ENCODE peak calls at places on chromosomes 4 and X, in ten cellular contexts. G is suprapubic skin, N is BE2C, B is adrenal gland, K is tibial nerve, R is lower lobe of right lung, C is stomach, H is adipocyte, E is fibroblast of lung, O is colonic mucosa. I is an unnamed sample. For H3K36me3, the result is how much of the 10 kb centered on the place peaks cover.

GRCh38 chr4:74539043-74539790 is 94.3 kb downstream of the AREG start:
- DNase-seq in G (no peak), N (no peak), B (no peak), K (no peak), R (no peak), C (no peak), H (no peak), E (no peak), O (no peak), I (no peak)

GRCh38 chr4:1532549-1533395 is 126.5 kb upstream of the NKX1-1 start:
- DNase-seq in G (no peak), N (no peak), B (no peak), K (no peak), R (peak), C (no peak), H (no peak), E (no peak), O (no peak), I (no peak)

GRCh38 chr4:174983128-174983750 is 65.1 kb downstream of the ADAM29 start:
- DNase-seq in G (no peak), N (no peak), B (no peak), K (no peak), R (no peak), C (no peak), H (no peak), E (no peak), O (no peak), I (no peak)

GRCh38 chr4:47930971-47931804 is 16.8 kb upstream of the NFXL1 start:
- DNase-seq in G (no peak), N (peak), B (peak), K (no peak), R (no peak), C (no peak), H (peak), E (peak), O (no peak), I (no peak)

GRCh38 chr4:24657768-24658617 is 73.6 kb upstream of the DHX15 start:
- DNase-seq in G (no peak), N (no peak), B (peak), K (peak), R (peak), C (peak), H (peak), E (peak), O (peak), I (peak)

GRCh38 chrX:104335765-104336164 is 81.0 kb upstream of the ESX1 start:
- DNase-seq in G (no peak), N (no peak), B (no peak), K (no peak), R (no peak), C (no peak), H (peak), E (peak), O (no peak), I (no peak)

GRCh38 chr4:11606078-11606477 is 177.4 kb upstream of the HS3ST1 start:
- DNase-seq in G (no peak), N (no peak), B (no peak), K (no peak), R (no peak), C (no peak), H (no peak), E (no peak), O (no peak), I (no peak)

GRCh38 chr4:147741190-147741788 is 9.4 kb downstream of the ARHGAP10 start:
- DNase-seq in G (no peak), N (no peak), B (no peak), K (no peak), R (no peak), C (no peak), H (peak), E (peak), O (no peak), I (no peak)

GRCh38 chr4:2839060-2839459 is 4.6 kb upstream of the ADD1 start:
- DNase-seq in G (no peak), N (no peak), B (no peak), K (no peak), R (no peak), C (no peak), H (no peak), E (no peak), O (no peak), I (no peak)

GRCh38 chr4:60250657-60251056 is 949.5 kb upstream of the ADGRL3 start:
- DNase-seq in G (no peak), N (no peak), B (no peak), K (no peak), R (no peak), C (no peak), H (no peak), E (no peak), O (no peak), I (no peak)

GRCh38 chr4:102560743-102561341 is 59.7 kb downstream of the NFKB1 start:
- DNase-seq in G (no peak), N (no peak), B (peak), K (no peak), R (no peak), C (no peak), H (no peak), E (no peak), O (no peak), I (no peak)

GRCh38 chr4:53068755-53069154 is 206.6 kb downstream of the RASL11B start:
- DNase-seq in G (no peak), N (no peak), B (peak), K (no peak), R (no peak), C (no peak), H (no peak), E (no peak), O (no peak), I (no peak)

GRCh38 chr4:156615066-156615514 is 356.5 kb downstream of the PDGFC start:
- DNase-seq in G (no peak), N (no peak), B (no peak), K (no peak), R (no peak), C (no peak), H (peak), E (peak), O (no peak), I (peak)

GRCh38 chr4:78517050-78517652 is 34.4 kb upstream of the ANXA3 start:
- DNase-seq in G (no peak), N (no peak), B (no peak), K (no peak), R (no peak), C (no peak), H (peak), E (peak), O (no peak), I (no peak)

GRCh38 chrX:12974217-12974796 is 603 bp upstream of the TMSB4X start:
- DNase-seq in G (peak), N (no peak), B (peak), K (peak), R (peak), C (peak), H (peak), E (peak), O (peak), I (peak)

GRCh38 chr4:5037553-5038551 is 13.4 kb upstream of the STK32B start:
- DNase-seq in G (no peak), N (no peak), B (peak), K (peak), R (no peak), C (no peak), H (peak), E (peak), O (no peak), I (peak)

GRCh38 chr4:39502034-39502658 is 25.1 kb downstream of the UGDH start:
- DNase-seq in G (no peak), N (no peak), B (no peak), K (no peak), R (no peak), C (no peak), H (peak), E (peak), O (no peak), I (no peak)

GRCh38 chr4:5772528-5773270 is 61.7 kb downstream of the EVC start:
- DNase-seq in G (peak), N (no peak), B (peak), K (no peak), R (no peak), C (no peak), H (no peak), E (no peak), O (no peak), I (no peak)

GRCh38 chr4:17265653-17266052 is 246.2 kb downstream of the QDPR start:
- DNase-seq in G (no peak), N (no peak), B (no peak), K (no peak), R (no peak), C (no peak), H (no peak), E (no peak), O (no peak), I (no peak)

GRCh38 chr4:100450449-100450848 is 67.4 kb downstream of the EMCN start:
- DNase-seq in G (no peak), N (no peak), B (no peak), K (no peak), R (no peak), C (no peak), H (no peak), E (no peak), O (no peak), I (no peak)

GRCh38 chr4:168955674-168956073 is 54.4 kb downstream of the CBR4 start:
- DNase-seq in G (no peak), N (no peak), B (no peak), K (no peak), R (no peak), C (no peak), H (peak), E (no peak), O (no peak), I (no peak)

GRCh38 chr4:77911091-77911490 is 48.5 kb downstream of the MRPL1 start:
- DNase-seq in G (no peak), N (no peak), B (no peak), K (no peak), R (no peak), C (no peak), H (no peak), E (peak), O (no peak), I (no peak)

GRCh38 chr4:174120446-174121142 is 162.9 kb downstream of the FBXO8 start:
- DNase-seq in G (no peak), N (peak), B (peak), K (peak), R (no peak), C (no peak), H (peak), E (peak), O (peak), I (peak)

DNA sequence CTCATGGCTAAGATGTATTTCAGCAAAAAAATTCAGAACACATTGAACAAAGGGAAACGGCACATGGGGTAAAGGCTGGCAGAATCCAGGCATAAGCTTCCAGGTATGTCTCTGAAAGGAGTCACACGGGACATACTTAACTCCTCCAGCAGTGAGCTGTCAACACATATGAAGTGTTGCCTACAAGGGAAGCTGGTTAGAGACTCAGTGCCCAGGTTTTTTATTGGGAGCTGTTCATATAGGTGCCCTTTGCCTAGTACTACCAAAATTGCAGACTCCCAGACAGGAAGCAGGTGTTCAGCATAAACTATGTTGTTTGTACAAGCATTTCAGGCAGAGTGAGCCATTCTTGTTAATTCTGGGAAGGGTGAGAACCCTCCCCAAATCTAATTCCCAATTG is 77.4 kb upstream of the PUDP start:
- DNase-seq in G (no peak), N (no peak), B (no peak), K (no peak), R (no peak), C (no peak), H (no peak), E (no peak), O (no peak), I (no peak)
- H3K4me3 ChIP-seq in G (no peak), N (no peak), B (no peak), K (no peak), R (no peak), C (no peak), H (no peak), E (no peak), O (no peak), I (no peak)

GRCh38 chrX:53379747-53380146 is 42.7 kb downstream of the SMC1A start:
- DNase-seq in G (no peak), N (no peak), B (no peak), K (no peak), R (no peak), C (no peak), H (no peak), E (no peak), O (no peak), I (no peak)

GRCh38 chrX:53379008-53379710 is 43.3 kb downstream of the SMC1A start:
- DNase-seq in G (no peak), N (no peak), B (no peak), K (no peak), R (no peak), C (no peak), H (no peak), E (no peak), O (no peak), I (no peak)

DNA sequence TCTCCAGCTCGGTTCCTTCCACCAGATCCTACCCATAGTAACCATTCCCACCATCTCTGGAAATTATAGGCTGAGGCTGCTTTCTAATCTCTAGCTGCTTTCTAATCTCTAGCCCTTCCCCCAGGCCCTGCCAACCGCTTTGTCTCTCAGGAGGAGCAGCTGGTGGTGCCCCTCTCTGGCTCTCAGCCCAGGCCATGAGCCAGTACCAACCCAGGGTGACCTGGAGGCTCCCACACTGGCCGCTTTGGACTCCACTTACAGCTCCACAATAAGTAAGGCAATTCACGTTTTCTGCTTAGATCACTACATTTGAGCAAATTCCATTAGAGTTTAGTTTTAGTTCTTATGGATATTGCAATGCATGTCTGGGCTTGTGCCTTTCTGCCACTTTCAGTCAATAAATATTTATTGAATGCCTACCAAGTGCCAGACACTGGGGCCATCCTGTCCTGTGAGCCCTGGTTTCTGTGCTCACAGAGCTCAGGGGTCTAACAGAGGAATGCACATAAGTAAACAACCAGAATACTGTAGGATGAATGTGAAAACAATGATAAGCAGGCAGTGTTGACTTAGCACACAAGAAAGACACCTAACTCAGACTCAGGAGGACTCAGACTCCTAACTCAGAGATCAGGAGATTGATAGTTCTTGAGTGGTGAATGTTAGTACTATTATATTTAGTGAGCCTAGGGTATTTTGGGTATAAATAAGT is 38.9 kb downstream of the SMC1A start:
- DNase-seq in G (no peak), N (no peak), B (no peak), K (no peak), R (no peak), C (no peak), H (no peak), E (no peak), O (no peak), I (no peak)
- H3K36me3 ChIP-seq in G (under half), N (under half), B (half or more), K (under half), R (half or more), C (half or more), H (half or more), E (under half), O (under half), I (under half)

DNA sequence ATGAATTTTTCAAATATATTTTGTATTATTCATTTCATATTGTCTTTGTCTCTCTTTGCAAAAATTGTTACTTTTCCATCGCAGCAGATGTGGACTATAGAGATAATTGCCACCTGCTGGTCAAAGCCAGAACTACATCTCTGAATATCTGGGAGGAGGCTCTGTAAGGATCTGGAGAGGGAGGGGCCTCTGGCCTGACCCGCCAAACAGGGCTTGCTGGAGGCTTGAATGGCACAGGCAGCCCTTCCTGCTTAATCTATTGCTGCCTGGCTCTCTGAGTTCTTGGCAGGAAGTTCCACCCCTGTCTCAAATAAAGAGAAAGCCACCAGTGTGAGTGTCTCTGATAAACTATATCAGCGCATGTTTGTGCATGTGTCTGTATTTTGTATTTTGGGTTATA is 132.4 kb downstream of the ZMAT1 start:
- DNase-seq in G (peak), N (peak), B (peak), K (peak), R (peak), C (peak), H (peak), E (peak), O (peak), I (peak)
- H3K4me3 ChIP-seq in G (peak), N (peak), B (no peak), K (no peak), R (peak), C (no peak), H (peak), E (peak), O (no peak), I (peak)

DNA sequence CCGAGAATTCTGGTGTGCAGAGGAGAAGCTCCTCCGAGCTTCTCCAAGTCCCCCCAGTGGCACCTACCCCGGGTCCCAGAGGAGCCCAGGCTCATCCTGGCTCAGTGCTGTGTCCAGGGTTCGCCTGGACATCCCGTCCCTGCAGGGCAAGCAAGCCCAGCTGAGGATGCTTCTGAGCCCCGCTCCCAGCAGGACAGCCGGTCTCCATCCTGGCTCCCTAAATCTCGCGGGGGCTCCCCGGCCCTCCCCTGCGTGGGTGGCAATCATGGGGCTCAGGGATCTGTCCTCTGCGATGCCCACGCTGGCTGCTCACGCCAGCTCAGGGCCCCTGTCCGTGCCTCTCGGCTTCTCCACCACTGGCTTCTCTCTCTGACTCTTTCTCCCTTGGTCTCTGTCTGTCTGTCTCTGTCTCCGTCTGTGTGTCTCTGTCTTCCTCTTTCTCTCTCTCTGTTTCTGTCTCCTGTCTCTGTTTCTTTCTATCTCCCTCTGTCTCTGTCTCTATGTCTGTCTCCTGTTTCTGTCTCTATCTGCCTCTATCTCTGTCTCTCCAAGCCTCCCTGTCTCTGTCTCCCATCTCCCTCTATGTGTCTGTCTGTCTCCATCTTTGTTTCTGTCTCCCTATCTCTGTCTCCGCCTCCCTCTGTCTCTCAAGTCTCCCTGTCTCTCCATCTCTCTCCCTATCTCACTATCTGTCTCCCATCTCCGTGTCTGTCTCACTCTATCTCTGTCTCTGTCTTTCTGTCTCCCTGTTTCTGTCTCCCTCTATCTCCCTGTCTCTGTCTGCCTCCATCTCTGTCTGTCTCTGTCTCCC is 27.8 kb upstream of the SLC25A6 start:
- DNase-seq in G (peak), N (no peak), B (no peak), K (no peak), R (peak), C (no peak), H (no peak), E (no peak), O (no peak), I (no peak)
- H3K36me3 ChIP-seq in G (half or more), N (under half), B (under half), K (under half), R (under half), C (half or more), H (half or more), E (under half), O (under half), I (half or more)

I was measured in MG63.